ENCODE peak calls at places on chromosomes 5 and 9, in nine cellular contexts. U is AG08395; W is H4; Z is iris pigment epithelial cell; B is islet precursor cell; E is activated CD8-positive, alpha-beta memory T cell treated with anti-CD3 and anti-CD28 coated beads, Interleukin-2, amount 10 ng/mL, durations not matched to agents 7 days and 5 days; D is activated CD4-positive, alpha-beta memory T cell treated with anti-CD3 and anti-CD28 coated beads for 36 hours; V is activated T-cell treated with anti-CD3 and anti-CD28 coated beads, Interleukin-2, amount 50 U/mL, for 72 hours; F is body of pancreas. T is an unnamed sample.

GRCh38 chr9:128190516-128191405 is 611 bp downstream of the CIZ1 start:
- DNase-seq in B (no peak), W (no peak), E (peak), D (no peak), V (no peak), U (no peak), F (no peak), Z (no peak), T (no peak)

GRCh38 chr5:142143878-142144277 is 35.3 kb downstream of the NDFIP1 start:
- DNase-seq in U (peak), B (no peak), F (no peak), W (peak), D (no peak), V (no peak), Z (peak), E (no peak), T (peak)

GRCh38 chr9:135240871-135241311 is 153.4 kb downstream of the OLFM1 start:
- DNase-seq in U (no peak), E (no peak), Z (no peak), W (no peak), F (no peak), B (no peak), V (no peak), D (no peak), T (no peak)

GRCh38 chr5:33439905-33440481 is 772 bp upstream of the TARS1 start:
- DNase-seq in W (peak), U (peak), F (no peak), Z (no peak), E (no peak), V (no peak), B (no peak), D (no peak), T (no peak)

GRCh38 chr5:38598994-38599611 is 42.7 kb upstream of the LIFR start:
- DNase-seq in B (peak), W (peak), U (peak), E (no peak), V (no peak), Z (peak), F (no peak), D (no peak), T (peak)

GRCh38 chr5:66888613-66889012 is 292.4 kb downstream of the MAST4 start:
- DNase-seq in V (no peak), U (no peak), B (no peak), Z (no peak), D (no peak), W (no peak), E (no peak), F (no peak), T (no peak)

GRCh38 chr9:89372230-89372816 is 54.0 kb downstream of the SECISBP2 start:
- DNase-seq in U (no peak), F (no peak), Z (no peak), V (peak), B (no peak), W (no peak), E (peak), D (peak), T (peak)

GRCh38 chr5:8861764-8862163 is 684.1 kb downstream of the SEMA5A start:
- DNase-seq in Z (no peak), W (no peak), V (no peak), F (no peak), D (no peak), B (no peak), E (no peak), U (no peak), T (no peak)

GRCh38 chr9:136674786-136675349 is 12.2 kb downstream of the EGFL7 start:
- DNase-seq in Z (no peak), U (no peak), W (no peak), E (no peak), V (no peak), B (no peak), F (peak), D (no peak), T (no peak)

GRCh38 chr9:903886-904285 is 62.4 kb downstream of the DMRT1 start:
- DNase-seq in D (no peak), E (no peak), W (no peak), V (no peak), B (no peak), U (no peak), F (no peak), Z (no peak), T (no peak)

GRCh38 chr5:57416246-57416996 is 66.2 kb downstream of the ACTBL2 start:
- DNase-seq in W (no peak), V (no peak), Z (no peak), D (no peak), F (no peak), E (no peak), B (no peak), U (peak), T (peak)

GRCh38 chr5:43066231-43066798 is 26.2 kb upstream of the ANXA2R start:
- DNase-seq in V (peak), D (peak), W (peak), U (peak), B (peak), E (peak), Z (peak), F (peak), T (peak)

T was measured in A673.